ENCODE peak calls at places on chromosomes 7 and 10, in nine cellular contexts. X, V, A, Q, J, N, I, K and L are unnamed samples. For H3K4me1, the result is how much of the 10 kb centered on the place peaks cover.

GRCh38 chr10:132058111-132058745 is 7.5 kb upstream of the JAKMIP3 start:
- DNase-seq in A (no peak), N (no peak), X (no peak), J (no peak), I (no peak), V (no peak), Q (no peak), K (no peak), L (no peak)

GRCh38 chr7:137986252-137987010 is 15.5 kb downstream of the CREB3L2 start:
- DNase-seq in N (no peak), X (no peak), Q (no peak), K (no peak), J (peak), A (no peak), V (peak), I (peak), L (no peak)

GRCh38 chr7:26705567-26705966 is 158.8 kb downstream of the SKAP2 start:
- DNase-seq in Q (no peak), X (no peak), J (no peak), K (no peak), I (no peak), A (peak), V (peak), N (peak), L (no peak)

GRCh38 chr7:24732646-24733413 is 24.4 kb downstream of the GSDME start:
- DNase-seq in A (no peak), X (no peak), N (no peak), V (peak), J (no peak), K (no peak), I (no peak), Q (no peak), L (no peak)

GRCh38 chr7:16889305-16889704 is 7.5 kb upstream of the AGR3 start:
- DNase-seq in I (no peak), N (no peak), V (no peak), Q (no peak), J (no peak), A (no peak), K (no peak), X (no peak), L (no peak)

GRCh38 chr7:4115442-4115841 is 566.7 kb upstream of the FOXK1 start:
- DNase-seq in N (no peak), A (no peak), Q (no peak), V (no peak), X (no peak), J (no peak), K (no peak), I (no peak), L (no peak)

GRCh38 chr10:77592946-77593636 is 44.5 kb downstream of the KCNMA1 start:
- DNase-seq in A (no peak), J (no peak), V (peak), I (peak), Q (no peak), N (peak), X (no peak), K (no peak), L (no peak)

GRCh38 chr10:71683301-71683700 is 36.3 kb downstream of the C10orf105 start:
- DNase-seq in V (no peak), A (no peak), X (no peak), Q (no peak), K (no peak), N (no peak), I (no peak), J (no peak), L (no peak)

GRCh38 chr7:15086171-15086745 is 183.7 kb upstream of the DGKB start:
- DNase-seq in J (no peak), N (no peak), K (no peak), V (no peak), Q (no peak), A (no peak), I (no peak), X (no peak), L (no peak)

GRCh38 chr10:5343561-5343960 is 21.2 kb upstream of the UCN3 start:
- DNase-seq in V (no peak), X (no peak), I (no peak), N (no peak), J (no peak), A (no peak), K (no peak), Q (no peak), L (no peak)

GRCh38 chr7:155741805-155742204 is 70.5 kb downstream of the SHH start:
- DNase-seq in K (no peak), I (peak), J (no peak), N (no peak), X (no peak), A (no peak), V (no peak), Q (peak), L (peak)

GRCh38 chr7:7898155-7898554 is 70.4 kb upstream of the GLCCI1 start:
- DNase-seq in J (no peak), N (no peak), X (no peak), Q (no peak), K (no peak), I (no peak), A (no peak), V (no peak), L (no peak)

GRCh38 chr10:78408671-78409472 is 375.2 kb downstream of the RPS24 start:
- DNase-seq in I (peak), V (peak), N (no peak), A (peak), J (peak), K (peak), X (no peak), Q (peak), L (peak)

GRCh38 chr10:125121003-125121402 is 39.4 kb downstream of the CTBP2 start:
- DNase-seq in J (no peak), Q (no peak), X (no peak), V (no peak), N (no peak), I (peak), A (no peak), K (peak), L (no peak)
- H3K4me1 ChIP-seq in J (half or more), Q (under half), X (half or more), V (under half), N (half or more), I (half or more), A (under half), K (half or more), L (half or more)

GRCh38 chr7:35003679-35004278 is 33.5 kb downstream of the DPY19L1 start:
- DNase-seq in N (peak), V (peak), X (no peak), A (peak), I (peak), J (no peak), K (peak), Q (no peak), L (peak)
- TF ChIP-seq POLR2A in N (no peak), V (no peak), X (no peak), A (no peak), I (peak), J (no peak), K (no peak), Q (no peak), L (no peak)

DNA sequence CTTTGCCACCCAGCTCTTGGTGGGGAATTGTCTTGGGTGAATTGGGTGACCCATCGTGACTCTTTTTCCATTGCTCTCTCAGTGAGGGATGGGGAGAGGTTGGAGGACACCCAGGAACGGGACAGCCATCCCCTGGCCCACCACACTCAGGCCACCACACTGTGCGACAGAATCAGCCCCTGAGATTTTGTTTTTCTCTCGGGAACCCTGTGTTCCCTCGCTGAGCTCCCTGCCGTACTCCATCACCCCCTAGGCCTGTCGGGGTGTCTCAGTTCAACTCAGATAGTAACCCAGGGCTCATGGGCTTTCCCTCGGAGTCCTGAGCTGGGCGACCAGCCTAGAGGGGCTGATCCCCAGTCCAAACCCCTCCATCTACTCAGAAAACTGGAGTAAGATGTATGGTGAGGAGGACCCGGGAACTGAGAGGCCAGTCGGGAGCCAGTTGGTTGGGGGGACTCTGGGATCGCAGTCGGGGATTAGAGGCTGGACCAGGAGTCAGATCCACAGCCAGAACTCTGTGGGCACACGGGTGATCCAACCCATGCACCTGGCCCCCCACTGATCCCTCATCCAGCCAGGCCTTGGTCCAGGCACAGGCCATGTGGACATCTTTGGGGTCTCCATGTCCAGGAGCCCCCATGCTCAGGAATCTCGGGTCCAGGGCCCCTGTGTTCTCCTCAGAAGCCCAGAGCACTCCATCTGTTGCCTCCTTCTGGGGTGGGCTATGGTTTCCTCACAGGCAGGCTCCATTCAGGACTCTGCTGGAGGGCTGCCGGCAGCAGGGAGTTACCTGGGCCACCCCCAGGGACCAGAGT is 9.3 kb downstream of the CRYGN start:
- DNase-seq in Q (no peak), X (no peak), A (no peak), K (no peak), J (no peak), I (no peak), N (no peak), V (no peak), L (no peak)
- H3K4me1 ChIP-seq in Q (under half), X (under half), A (under half), K (under half), J (under half), I (under half), N (under half), V (under half), L (under half)

DNA sequence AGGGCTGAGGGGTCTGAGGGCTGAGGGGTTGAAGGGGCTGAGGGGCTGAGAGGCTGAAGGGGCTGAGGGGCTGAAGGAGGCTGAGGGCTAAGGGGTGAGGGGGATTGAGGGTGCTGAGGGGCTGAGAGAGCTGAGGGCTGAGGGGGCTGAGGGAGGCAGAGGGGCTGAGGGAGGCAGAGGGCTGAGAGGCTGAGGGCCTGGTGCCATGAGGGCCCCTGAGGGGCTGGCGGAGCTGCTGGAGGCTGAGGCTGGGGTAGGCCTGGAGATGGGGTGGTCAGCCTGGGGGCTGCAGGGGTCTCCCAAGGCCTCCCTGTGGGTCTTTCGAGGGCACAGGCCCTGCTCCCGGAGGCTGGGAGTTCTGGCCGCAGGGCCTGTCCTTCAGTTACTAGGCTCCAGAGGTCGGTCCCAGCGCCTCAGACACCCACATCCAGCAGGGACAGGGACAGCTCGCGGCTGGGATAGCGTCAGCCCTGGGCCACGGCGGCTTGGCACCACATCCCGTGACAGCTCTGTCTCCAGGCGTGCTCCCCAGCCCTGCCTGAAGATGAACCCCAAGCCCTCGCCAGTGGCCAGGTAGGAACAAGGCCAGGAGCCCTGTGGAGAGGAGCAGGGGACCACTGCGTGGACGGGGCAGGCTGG is 16.9 kb downstream of the MYO1G start:
- DNase-seq in Q (no peak), A (no peak), K (no peak), I (no peak), J (no peak), N (no peak), V (no peak), X (no peak), L (peak)
- TF ChIP-seq POLR2A in Q (no peak), A (no peak), K (no peak), I (no peak), J (no peak), N (no peak), V (no peak), X (no peak), L (no peak)

GRCh38 chr7:151700621-151701185 is 176.2 kb downstream of the PRKAG2 start:
- DNase-seq in N (no peak), J (no peak), A (no peak), Q (no peak), X (no peak), V (peak), I (no peak), K (no peak), L (no peak)

GRCh38 chr7:151699920-151700319 is 177.0 kb downstream of the PRKAG2 start:
- DNase-seq in Q (no peak), J (no peak), V (peak), X (no peak), K (no peak), I (no peak), N (no peak), A (no peak), L (no peak)

GRCh38 chr7:151697515-151697895 is 177.8 kb upstream of the RHEB start:
- DNase-seq in K (no peak), X (no peak), V (no peak), Q (no peak), I (no peak), N (no peak), J (no peak), A (no peak), L (no peak)

GRCh38 chr7:151697942-151698341 is 178.2 kb upstream of the RHEB start:
- DNase-seq in J (no peak), X (no peak), Q (no peak), V (no peak), A (no peak), I (no peak), K (no peak), N (no peak), L (no peak)

DNA sequence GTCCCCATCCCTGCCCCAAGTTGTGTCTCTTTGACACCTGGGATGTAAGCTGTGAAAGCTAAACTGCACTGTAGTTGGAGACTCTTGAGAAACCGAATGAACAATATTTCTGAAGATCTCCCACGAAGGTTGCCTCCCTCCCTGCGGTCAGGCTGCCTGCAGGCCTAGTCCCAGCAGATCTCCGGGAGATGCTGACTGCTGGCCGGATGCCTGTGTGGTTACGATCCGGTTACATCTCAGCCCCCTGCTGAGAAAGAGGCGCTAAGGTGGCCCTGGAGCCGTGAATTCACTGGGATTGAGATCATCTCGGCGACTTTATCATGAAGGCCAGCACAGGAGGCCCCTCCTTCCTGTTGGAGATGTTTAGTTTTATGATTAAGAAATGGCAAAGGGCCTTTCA is 177.8 kb downstream of the PRKAG2 start:
- DNase-seq in X (no peak), Q (peak), V (peak), I (no peak), J (no peak), A (no peak), N (peak), K (no peak), L (no peak)
- H3K4me1 ChIP-seq in X (under half), Q (under half), V (under half), I (under half), J (under half), A (under half), N (half or more), K (under half), L (under half)

DNA sequence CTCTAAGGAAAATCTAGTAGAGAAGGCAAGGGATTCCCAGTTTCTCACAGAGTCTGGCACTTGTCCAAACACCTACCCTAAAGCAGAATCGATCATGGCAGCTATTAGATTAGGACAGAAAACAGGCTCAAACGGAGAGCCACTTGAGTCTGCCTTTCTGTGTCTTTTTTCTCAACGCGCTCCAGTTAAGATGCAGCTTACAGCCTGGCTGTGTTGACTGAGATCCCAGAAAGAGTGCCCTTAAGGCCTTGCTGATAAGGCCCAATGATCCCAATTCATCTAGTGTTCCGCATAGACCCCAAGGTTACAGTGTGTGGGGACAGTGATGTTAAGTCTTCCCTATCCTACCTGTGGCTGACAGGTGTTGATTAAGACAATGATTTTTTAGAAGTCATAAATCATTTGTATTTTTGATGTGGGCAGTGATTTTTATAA is 974 bp downstream of the TMEM106B start:
- DNase-seq in K (peak), Q (no peak), X (no peak), J (peak), I (no peak), N (no peak), V (no peak), A (no peak), L (no peak)
- TF ChIP-seq POLR2A in K (no peak), Q (no peak), X (no peak), J (no peak), I (no peak), N (no peak), V (no peak), A (no peak), L (no peak)

DNA sequence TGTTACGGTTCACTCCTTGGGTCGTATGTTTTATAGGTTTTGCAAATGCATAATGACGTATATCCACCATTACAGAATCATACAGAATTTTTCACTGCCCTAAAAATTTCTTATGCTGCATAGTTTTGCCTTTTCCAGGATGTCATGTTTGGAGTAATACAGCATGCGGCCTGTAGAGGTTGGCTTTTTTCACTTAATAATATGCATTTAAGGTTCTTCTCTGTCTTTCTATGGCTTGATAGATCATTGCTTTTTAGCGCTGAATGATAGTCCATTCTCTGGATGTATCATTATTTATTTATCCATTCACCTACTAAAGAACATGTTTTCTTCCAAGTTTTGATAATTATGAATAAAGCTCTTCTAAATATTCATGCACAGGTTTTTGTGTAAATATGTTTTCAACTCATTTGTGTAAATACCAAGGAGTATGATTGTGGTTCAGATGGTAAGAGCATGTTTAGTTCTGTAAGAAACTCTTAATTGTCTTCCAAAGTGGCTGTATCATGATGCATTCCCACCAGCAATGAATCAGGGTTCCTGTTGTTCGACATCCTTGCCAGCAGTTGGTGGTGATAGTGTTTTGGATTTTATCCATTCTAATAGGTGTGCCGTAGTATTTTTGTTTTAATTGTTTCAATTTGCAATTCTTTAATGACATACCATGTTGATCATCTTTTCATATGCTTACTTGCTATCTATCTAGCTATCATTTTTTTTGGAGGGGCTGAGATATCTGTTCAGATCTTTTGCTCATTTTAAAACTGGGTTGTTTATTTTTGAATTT is 531.2 kb upstream of the GHITM start:
- DNase-seq in I (no peak), Q (no peak), J (no peak), V (no peak), K (no peak), N (no peak), A (no peak), X (no peak), L (no peak)
- H3K4me1 ChIP-seq in I (under half), Q (under half), J (under half), V (under half), K (under half), N (under half), A (under half), X (under half), L (under half)

GRCh38 chr7:92875171-92875570 is 38.8 kb upstream of the CDK6 start:
- DNase-seq in J (no peak), Q (no peak), K (no peak), N (no peak), I (no peak), V (no peak), X (no peak), A (no peak), L (no peak)
- TF ChIP-seq POLR2A in J (no peak), Q (no peak), K (no peak), N (no peak), I (no peak), V (no peak), X (no peak), A (no peak), L (no peak)

DNA sequence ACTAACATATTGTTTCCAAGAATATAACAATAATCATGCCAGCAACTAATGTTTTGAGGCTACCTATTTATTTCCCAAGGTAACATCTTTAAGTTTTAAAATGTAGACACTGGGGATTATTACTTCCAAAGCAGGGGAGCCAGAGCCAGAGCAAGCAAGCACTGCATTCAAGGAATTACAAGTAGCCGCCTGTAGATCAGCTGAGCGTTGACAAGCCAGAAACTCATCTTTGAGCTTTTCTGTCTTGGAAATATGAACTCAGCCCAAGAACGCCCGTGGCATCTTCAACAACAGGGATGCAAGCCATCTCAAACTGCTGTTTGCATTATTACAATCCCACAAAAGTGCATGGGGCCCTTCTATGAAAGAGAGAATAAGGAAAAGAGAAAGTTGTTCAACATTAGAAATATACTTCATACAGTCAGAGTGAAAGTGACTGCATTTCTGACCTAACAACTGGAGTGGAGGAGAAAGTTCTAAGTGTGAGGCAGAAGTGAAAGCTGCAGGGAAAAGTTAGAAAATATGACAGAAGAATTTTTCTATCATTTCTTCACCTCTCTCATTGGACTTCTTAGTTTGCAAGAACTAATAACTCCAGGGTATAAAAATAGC is 6.5 kb downstream of the SGCE start:
- DNase-seq in A (no peak), X (no peak), N (no peak), I (no peak), V (peak), K (no peak), Q (no peak), J (peak), L (no peak)
- H3K4me1 ChIP-seq in A (under half), X (under half), N (under half), I (under half), V (under half), K (under half), Q (under half), J (under half), L (under half)